ENCODE peak calls at places on chromosomes 13 and 19, in four cellular contexts. Y is body of pancreas, X is esophagus muscularis mucosa, R is thoracic aorta. K is an unnamed sample.

GRCh38 chr13:112447306-112447705 is 71.2 kb downstream of the SPACA7 start:
- DNase-seq in Y (no peak), X (peak; percentile 42), R (no peak), K (peak; percentile 55)

GRCh38 chr19:9645466-9645865 is 24.4 kb upstream of the ZNF561 start:
- DNase-seq in X (no peak), R (no peak), Y (no peak), K (no peak)

GRCh38 chr19:11754663-11755062 is 12.1 kb upstream of the ZNF441 start:
- DNase-seq in Y (no peak), X (no peak), R (no peak), K (no peak)

GRCh38 chr13:108597943-108598342 is 31.5 kb upstream of the MYO16 start:
- DNase-seq in X (no peak), R (no peak), Y (no peak), K (no peak)

GRCh38 chr19:459724-460511 is 915 bp downstream of the SHC2 start:
- DNase-seq in Y (peak; percentile 83), X (no peak), R (no peak), K (no peak)

GRCh38 chr19:731000-731399 is 19.9 kb upstream of the MISP start:
- DNase-seq in X (no peak), Y (no peak), R (no peak), K (no peak)

GRCh38 chr19:5046339-5047039 is 77.6 kb downstream of the KDM4B start:
- DNase-seq in Y (peak; percentile 94), R (no peak), X (no peak), K (no peak)

GRCh38 chr19:49906879-49907564 is 10.3 kb upstream of the IL4I1 start:
- DNase-seq in R (no peak), Y (no peak), X (no peak), K (no peak)

GRCh38 chr13:42753697-42754096 is 27.7 kb upstream of the FAM216B start:
- DNase-seq in R (no peak), Y (no peak), X (no peak), K (no peak)

GRCh38 chr13:99614465-99614885 is 113.2 kb downstream of the TM9SF2 start:
- DNase-seq in R (no peak), Y (peak; percentile 83), X (no peak), K (no peak)

GRCh38 chr19:50477751-50478515 is 1.3 kb upstream of the GARIN5A start:
- DNase-seq in R (no peak), X (no peak), Y (no peak), K (no peak)

GRCh38 chr19:40809358-40810086 is 10.5 kb downstream of the EGLN2 start:
- DNase-seq in R (no peak), Y (no peak), X (no peak), K (no peak)

GRCh38 chr19:40808021-40808325 is 9.0 kb downstream of the EGLN2 start:
- DNase-seq in X (no peak), Y (no peak), R (no peak), K (no peak)

GRCh38 chr19:40808497-40808896 is 9.5 kb downstream of the EGLN2 start:
- DNase-seq in X (no peak), Y (no peak), R (no peak), K (no peak)

GRCh38 chr19:40811478-40812341 is 12.7 kb downstream of the EGLN2 start:
- DNase-seq in Y (no peak), R (no peak), X (no peak), K (no peak)

DNA sequence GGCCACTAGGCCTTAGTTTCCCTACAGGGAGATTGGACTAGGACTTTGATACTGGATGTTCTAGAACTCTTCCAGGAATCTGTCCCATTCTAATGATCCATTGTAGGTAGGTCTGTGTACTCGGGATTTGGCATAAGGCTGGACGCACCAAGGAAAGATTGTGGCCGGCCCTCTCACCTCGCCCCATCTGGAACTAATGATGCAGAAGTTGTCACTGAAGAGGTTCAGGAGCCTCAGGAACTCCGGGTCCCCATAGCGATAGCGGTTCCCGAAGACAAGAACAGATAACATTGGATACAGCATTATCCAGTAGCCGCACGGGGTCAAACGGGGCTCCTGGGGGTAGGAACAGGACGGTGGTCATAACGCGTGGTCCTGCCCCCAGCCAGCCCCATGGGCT is 11.2 kb downstream of the EGLN2 start:
- DNase-seq in X (no peak), Y (no peak), R (no peak), K (no peak)
- H3K4me3 ChIP-seq in X (peak overlapping the region; percentile 57), Y (no peak overlapping the region), R (peak overlapping the region; percentile 69), K (peak overlapping the region; percentile 64)

GRCh38 chr13:55566779-55567178 is 1573.9 kb upstream of the PRR20A start:
- DNase-seq in R (no peak), X (no peak), Y (no peak), K (no peak)
- TF ChIP-seq CTCF in R (no peak), X (no peak), Y (no peak), K (no peak)

GRCh38 chr19:46427518-46427917 is 1.2 kb downstream of the PNMA8C start:
- DNase-seq in Y (no peak), R (no peak), X (no peak), K (no peak)

GRCh38 chr19:46426506-46427162 is 2.1 kb downstream of the PNMA8C start:
- DNase-seq in Y (peak; percentile 90), X (no peak), R (no peak), K (no peak)

GRCh38 chr19:46428278-46429141 is at the start of gene PNMA8C:
- DNase-seq in Y (peak; percentile 59), R (peak; percentile 66), X (no peak), K (no peak)

GRCh38 chr19:46423194-46423593 is 5.5 kb downstream of the PNMA8C start:
- DNase-seq in R (no peak), X (no peak), Y (no peak), K (no peak)

GRCh38 chr19:46426035-46426505 is 2.7 kb downstream of the PNMA8C start:
- DNase-seq in Y (peak; percentile 68), R (no peak), X (no peak), K (no peak)
- H3K4me3 ChIP-seq in Y (peak overlapping the region; percentile 71), R (peak overlapping the region; percentile 76), X (peak overlapping the region; percentile 53), K (peak overlapping the region; percentile 75)

GRCh38 chr13:36062249-36062648 is 68.9 kb downstream of the DCLK1 start:
- DNase-seq in Y (no peak), R (no peak), X (no peak), K (no peak)

GRCh38 chr13:36054041-36054440 is 77.1 kb downstream of the DCLK1 start:
- DNase-seq in X (no peak), Y (no peak), R (no peak), K (no peak)

GRCh38 chr13:36057041-36057440 is 74.1 kb downstream of the DCLK1 start:
- DNase-seq in Y (no peak), R (no peak), X (no peak), K (no peak)

GRCh38 chr13:36059366-36059765 is 71.8 kb downstream of the DCLK1 start:
- DNase-seq in Y (peak; percentile 5), X (no peak), R (no peak), K (no peak)
- TF ChIP-seq CTCF in Y (no peak), X (no peak), R (no peak), K (no peak)

GRCh38 chr19:3202346-3202745 is 16.6 kb downstream of the NCLN start:
- DNase-seq in Y (no peak), X (no peak), R (no peak), K (no peak)
- H3K4me3 ChIP-seq in Y (no peak overlapping the region), X (no peak overlapping the region), R (no peak overlapping the region), K (no peak overlapping the region)

GRCh38 chr13:27556109-27556508 is 64.2 kb downstream of the LNX2 start:
- DNase-seq in Y (peak; percentile 39), X (no peak), R (no peak), K (no peak)
- TF ChIP-seq CTCF in Y (no peak), X (peak; percentile 43), R (no peak), K (no peak)

DNA sequence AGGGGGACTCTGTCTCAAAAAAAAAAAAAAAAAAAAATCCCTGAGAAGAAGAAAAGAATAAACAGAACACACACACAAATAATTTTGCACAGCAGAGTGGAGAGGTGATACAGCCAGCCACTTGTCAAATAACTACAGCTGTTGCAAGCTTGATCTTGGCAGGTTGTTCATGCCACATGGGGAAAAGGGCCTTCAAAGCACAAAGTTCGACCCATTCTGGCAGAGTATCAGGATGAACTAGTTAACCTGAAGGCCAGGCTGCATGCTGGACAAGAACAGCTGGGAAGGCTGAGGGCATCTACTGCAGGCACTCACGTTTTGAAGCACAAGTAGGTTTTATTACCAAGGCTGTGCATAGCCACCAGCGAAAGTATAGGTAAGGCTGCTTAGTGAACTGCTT is 104.1 kb downstream of the KCTD15 start:
- DNase-seq in X (no peak), Y (peak; percentile 85), R (no peak), K (no peak)
- H3K4me3 ChIP-seq in X (no peak overlapping the region), Y (no peak overlapping the region), R (no peak overlapping the region), K (no peak overlapping the region)

DNA sequence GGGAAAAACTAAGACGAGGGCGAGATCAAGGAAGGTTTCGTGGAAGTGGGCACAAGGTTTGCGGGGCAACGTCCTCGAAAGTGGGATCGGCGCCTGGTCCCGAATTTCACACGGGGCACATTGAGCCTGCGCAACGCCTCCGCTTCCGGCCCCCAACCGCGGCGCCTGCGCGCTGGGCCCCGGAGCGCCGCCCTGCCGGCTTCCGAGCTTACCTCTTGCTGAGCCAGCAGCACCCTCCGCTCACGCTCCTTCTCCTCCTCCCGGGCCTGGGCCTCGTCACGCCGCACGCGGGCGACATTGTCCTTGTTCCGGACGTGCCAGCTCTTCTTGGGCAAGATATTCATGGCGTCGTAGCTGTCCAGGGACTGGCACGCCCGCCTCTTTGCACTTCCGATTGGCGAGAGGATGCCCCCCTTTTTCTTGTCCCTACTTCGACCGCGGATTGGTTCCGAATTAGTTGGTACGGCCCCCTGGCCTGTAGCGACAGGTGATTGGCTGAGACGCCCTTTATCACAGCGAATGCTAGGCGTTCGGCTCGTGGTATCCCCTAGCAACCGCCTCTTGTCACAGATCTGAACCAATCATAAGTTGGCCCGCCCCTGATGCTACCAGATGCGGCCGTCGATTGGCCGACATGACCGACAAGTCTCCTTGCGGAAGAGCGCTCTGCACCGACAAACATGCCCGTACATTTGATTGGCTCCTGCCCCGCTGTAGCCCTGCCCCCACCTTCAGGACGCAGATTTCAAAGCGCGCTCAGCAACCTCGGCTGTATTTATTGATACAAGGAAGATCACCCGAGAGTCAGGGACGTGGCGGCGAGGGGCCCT is at the start of gene LENG1:
- DNase-seq in X (peak; percentile 100), Y (peak; percentile 100), R (peak; percentile 100), K (peak; percentile 100)
- TF ChIP-seq CTCF in X (peak; percentile 68), Y (peak; percentile 38), R (peak; percentile 16), K (no peak)

GRCh38 chr19:44356383-44357111 is at the start of gene ZNF112:
- DNase-seq in R (peak; percentile 56), Y (peak; percentile 94), X (peak; percentile 94), K (peak; percentile 87)
- H3K4me3 ChIP-seq in R (peak within 1 kb of the TSS; percentile 85), Y (peak within 1 kb of the TSS; percentile 43), X (peak within 1 kb of the TSS; percentile 70), K (peak within 1 kb of the TSS; percentile 78)

DNA sequence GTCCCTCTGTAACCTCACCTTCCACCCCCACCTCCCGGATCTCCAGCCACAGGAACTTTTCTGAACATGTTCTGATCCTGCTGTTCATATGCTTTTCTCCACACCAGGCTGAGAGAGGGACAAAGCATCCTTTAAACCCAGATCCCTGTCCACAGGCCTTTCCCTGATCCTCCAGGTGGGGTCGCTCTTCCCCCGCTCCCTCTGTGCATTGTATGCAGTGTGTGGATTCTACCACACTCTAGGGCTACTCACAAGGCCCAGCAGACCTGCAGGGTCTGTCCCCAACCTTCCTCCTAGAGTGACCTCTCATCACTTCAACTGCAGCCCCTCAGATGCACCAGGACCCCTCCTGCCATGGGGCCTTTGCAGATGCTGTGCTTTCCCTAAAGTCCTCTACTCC is 1200.6 kb downstream of the UQCRFS1 start:
- DNase-seq in R (no peak), Y (no peak), X (no peak), K (no peak)
- TF ChIP-seq CTCF in R (no peak), Y (no peak), X (no peak), K (no peak)

K was measured in coronary artery.